ENCODE peak calls at places on chromosomes 2 and 18, in four cellular contexts. X is AG04449, F is upper lobe of right lung, N is K562. S is an unnamed sample.

GRCh38 chr2:239025951-239026461 is 178.1 kb downstream of the TWIST2 start:
- DNase-seq in X (no peak), F (peak; percentile 43), N (no peak), S (no peak)

GRCh38 chr2:96089356-96090180 is 26.8 kb downstream of the ADRA2B start:
- DNase-seq in X (no peak), F (peak; percentile 63), N (peak; percentile 28), S (no peak)

GRCh38 chr18:4125246-4125938 is 329.7 kb downstream of the DLGAP1 start:
- DNase-seq in X (no peak), F (no peak), N (no peak), S (no peak)

GRCh38 chr2:177165103-177165583 is 47.5 kb upstream of the HNRNPA3 start:
- DNase-seq in X (no peak), F (no peak), N (no peak), S (peak; percentile 23)

GRCh38 chr2:207044963-207045362 is 105.6 kb downstream of the CPO start:
- DNase-seq in X (no peak), F (no peak), N (no peak), S (no peak)

GRCh38 chr2:16167471-16168426 is 227.4 kb downstream of the MYCN start:
- DNase-seq in X (no peak), F (no peak), N (peak; percentile 13), S (no peak)

GRCh38 chr2:134778372-134778771 is 59.6 kb upstream of the TMEM163 start:
- DNase-seq in X (no peak), F (no peak), N (peak; percentile 30), S (no peak)

GRCh38 chr18:8423051-8423558 is 186.1 kb upstream of the RAB12 start:
- DNase-seq in X (peak; percentile 7), F (no peak), N (no peak), S (no peak)

GRCh38 chr2:40321822-40322221 is 130.1 kb downstream of the SLC8A1 start:
- DNase-seq in X (no peak), F (no peak), N (no peak), S (no peak)

GRCh38 chr2:169641464-169641863 is 52.7 kb downstream of the CFAP210 start:
- DNase-seq in X (no peak), F (no peak), N (no peak), S (no peak)

GRCh38 chr2:152715854-152716428 is 1.3 kb downstream of the PRPF40A start:
- DNase-seq in X (no peak), F (no peak), N (peak; percentile 62), S (peak; percentile 79)

GRCh38 chr18:50182516-50182915 is 12.4 kb downstream of the MYO5B start:
- DNase-seq in X (no peak), F (no peak), N (no peak), S (no peak)

GRCh38 chr2:151638188-151638933 is 95.9 kb downstream of the NEB start:
- DNase-seq in X (no peak), F (no peak), N (no peak), S (peak; percentile 15)

GRCh38 chr2:203706403-203706802 is at the start of gene CD28:
- DNase-seq in X (no peak), F (no peak), N (no peak), S (no peak)

GRCh38 chr2:136206613-136207012 is 88.7 kb upstream of the CXCR4 start:
- DNase-seq in X (no peak), F (no peak), N (no peak), S (no peak)

GRCh38 chr18:8673276-8674209 is 31.8 kb upstream of the MTCL1 start:
- DNase-seq in X (no peak), F (no peak), N (no peak), S (no peak)

GRCh38 chr2:52676056-52676455 is 1091.5 kb upstream of the CHAC2 start:
- DNase-seq in X (no peak), F (no peak), N (no peak), S (no peak)

GRCh38 chr2:232386740-232387450 is 8.3 kb downstream of the ALPP start:
- DNase-seq in X (no peak), F (peak; percentile 70), N (no peak), S (no peak)

GRCh38 chr2:96771792-96772618 is 11.3 kb downstream of the CNNM4 start:
- DNase-seq in X (no peak), F (peak; percentile 83), N (no peak), S (no peak)

GRCh38 chr2:120237491-120237902 is 14.3 kb upstream of the TMEM185B start:
- DNase-seq in X (no peak), F (no peak), N (peak; percentile 57), S (no peak)

GRCh38 chr18:49856531-49856930 is 43.2 kb upstream of the ACAA2 start:
- DNase-seq in X (no peak), F (no peak), N (no peak), S (no peak)

GRCh38 chr2:8547284-8548064 is 134.4 kb upstream of the ID2 start:
- DNase-seq in X (no peak), F (no peak), N (no peak), S (no peak)

GRCh38 chr2:111072220-111072871 is 48.4 kb upstream of the BCL2L11 start:
- DNase-seq in X (peak; percentile 28), F (no peak), N (no peak), S (no peak)

GRCh38 chr2:17035010-17035409 is 369.4 kb upstream of the CYRIA start:
- DNase-seq in X (peak; percentile 7), F (no peak), N (no peak), S (no peak)

GRCh38 chr18:49175071-49175470 is 224.3 kb upstream of the SMAD7 start:
- DNase-seq in X (no peak), F (no peak), N (no peak), S (no peak)

GRCh38 chr2:144230452-144231085 is 289.4 kb downstream of the ZEB2 start:
- DNase-seq in X (no peak), F (no peak), N (peak; percentile 30), S (no peak)

GRCh38 chr2:144237108-144237507 is 282.8 kb downstream of the ZEB2 start:
- DNase-seq in X (no peak), F (no peak), N (no peak), S (no peak)

GRCh38 chr2:144234115-144234772 is 285.7 kb downstream of the ZEB2 start:
- DNase-seq in X (no peak), F (no peak), N (no peak), S (no peak)

GRCh38 chr2:144230057-144230451 is 289.9 kb downstream of the ZEB2 start:
- DNase-seq in X (no peak), F (no peak), N (no peak), S (no peak)

GRCh38 chr2:144233226-144234114 is 286.4 kb downstream of the ZEB2 start:
- DNase-seq in X (no peak), F (no peak), N (no peak), S (peak; percentile 8)
- H3K4me3 ChIP-seq in X (no peak overlapping the region), F (no peak overlapping the region), N (no peak overlapping the region), S (no peak overlapping the region)

GRCh38 chr18:63237911-63238710 is 81.5 kb downstream of the BCL2 start:
- DNase-seq in X (peak; percentile 52), F (no peak), N (no peak), S (no peak)
- H3K4me3 ChIP-seq in X (peak overlapping the region; percentile 4), F (peak overlapping the region; percentile 20), N (no peak overlapping the region), S (no peak overlapping the region)

GRCh38 chr2:108917078-108917440 is 72.0 kb downstream of the EDAR start:
- DNase-seq in X (no peak), F (peak; percentile 39), N (no peak), S (no peak)
- H3K4me3 ChIP-seq in X (no peak overlapping the region), F (no peak overlapping the region), N (no peak overlapping the region), S (no peak overlapping the region)

GRCh38 chr2:68987051-68987503 is 12.6 kb downstream of the GKN1 start:
- DNase-seq in X (no peak), F (no peak), N (no peak), S (no peak)
- H3K4me3 ChIP-seq in X (no peak overlapping the region), F (no peak overlapping the region), N (no peak overlapping the region), S (no peak overlapping the region)

DNA sequence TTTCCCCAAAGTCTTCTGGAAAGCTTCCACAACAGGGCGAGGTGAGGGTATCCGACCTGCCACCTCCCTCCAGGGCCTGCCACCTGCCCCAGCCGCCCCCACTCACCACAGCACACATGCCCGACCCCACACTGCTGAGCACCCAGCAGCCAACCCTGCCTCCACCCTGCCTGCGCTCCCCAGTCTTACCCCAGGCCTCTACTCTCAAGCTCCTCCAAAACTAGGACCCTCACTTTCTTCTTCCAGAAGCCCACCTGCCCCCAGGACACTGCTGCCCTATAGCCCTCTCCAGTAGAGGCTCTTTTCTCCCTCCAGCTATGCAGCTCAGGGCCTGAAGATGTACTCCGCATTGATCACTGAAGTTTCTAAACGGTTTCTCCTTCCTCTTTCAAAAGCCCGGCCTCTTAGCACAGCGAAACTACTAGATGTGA is 128.9 kb upstream of the SLC1A4 start:
- DNase-seq in X (no peak), F (no peak), N (no peak), S (no peak)
- H3K4me3 ChIP-seq in X (no peak overlapping the region), F (peak overlapping the region; percentile 46), N (no peak overlapping the region), S (peak overlapping the region; percentile 21)